ENCODE peak calls at places on chromosomes 6 and 20, in nine cellular contexts. W is SJSA1; N is left ventricle myocardium inferior; R is uterus; O is cardiac muscle cell; X is CD8-positive, alpha-beta memory T cell; Y is ascending aorta; H is small intestine; F is prostate gland. D is an unnamed sample. For H3K27me3, the result is how much of the 10 kb centered on the place peaks cover.

GRCh38 chr6:36289281-36290018 is 19.6 kb downstream of the PNPLA1 start:
- DNase-seq in W (no peak), N (no peak), R (no peak), O (no peak), X (no peak), Y (no peak), H (peak), F (no peak), D (no peak)

GRCh38 chr6:75602164-75602896 is 650 bp downstream of the SENP6 start:
- DNase-seq in W (no peak), N (peak), R (peak), O (peak), X (peak), Y (no peak), H (no peak), F (peak), D (peak)

GRCh38 chr6:3370361-3371221 is 86.3 kb downstream of the SLC22A23 start:
- DNase-seq in W (no peak), N (no peak), R (no peak), O (no peak), X (no peak), Y (no peak), H (peak), F (no peak), D (no peak)

GRCh38 chr6:3997144-3997770 is 81.7 kb downstream of the FAM217A start:
- DNase-seq in W (no peak), N (no peak), R (no peak), O (no peak), X (no peak), Y (no peak), H (no peak), F (no peak), D (peak)

GRCh38 chr20:9397928-9398327 is 116.5 kb upstream of the LAMP5 start:
- DNase-seq in W (no peak), N (no peak), R (no peak), O (no peak), X (no peak), Y (no peak), H (no peak), F (no peak), D (no peak)

GRCh38 chr6:20352346-20352745 is 49.3 kb upstream of the E2F3 start:
- DNase-seq in W (no peak), N (no peak), R (no peak), O (no peak), X (no peak), Y (no peak), H (no peak), F (no peak), D (no peak)

GRCh38 chr6:33607126-33607783 is 13.9 kb upstream of the ITPR3 start:
- DNase-seq in W (no peak), N (no peak), R (no peak), O (no peak), X (no peak), Y (no peak), H (no peak), F (no peak), D (no peak)

GRCh38 chr6:17015551-17016381 is 86.1 kb upstream of the STMND1 start:
- DNase-seq in W (no peak), N (peak), R (no peak), O (no peak), X (peak), Y (no peak), H (no peak), F (no peak), D (no peak)

GRCh38 chr20:60565093-60565492 is 606.9 kb downstream of the CDH26 start:
- DNase-seq in W (no peak), N (no peak), R (peak), O (no peak), X (no peak), Y (no peak), H (no peak), F (no peak), D (no peak)

GRCh38 chr6:55822005-55822404 is 53.4 kb downstream of the BMP5 start:
- DNase-seq in W (no peak), N (no peak), R (no peak), O (no peak), X (no peak), Y (no peak), H (no peak), F (no peak), D (no peak)

GRCh38 chr6:36544228-36544627 is 3.1 kb downstream of the STK38 start:
- DNase-seq in W (peak), N (no peak), R (no peak), O (no peak), X (peak), Y (no peak), H (peak), F (no peak), D (no peak)

GRCh38 chr6:63351995-63352586 is 32.3 kb upstream of the LGSN start:
- DNase-seq in W (no peak), N (no peak), R (no peak), O (no peak), X (no peak), Y (no peak), H (peak), F (no peak), D (no peak)

GRCh38 chr6:74284266-74284665 is 588.3 kb downstream of the CD109 start:
- DNase-seq in W (no peak), N (no peak), R (no peak), O (no peak), X (no peak), Y (no peak), H (no peak), F (no peak), D (no peak)

GRCh38 chr6:43570876-43571441 is 4.9 kb downstream of the XPO5 start:
- DNase-seq in W (no peak), N (no peak), R (no peak), O (no peak), X (no peak), Y (no peak), H (no peak), F (no peak), D (no peak)

GRCh38 chr20:33812673-33813462 is 1.7 kb downstream of the CHMP4B start:
- DNase-seq in W (no peak), N (no peak), R (no peak), O (peak), X (no peak), Y (no peak), H (peak), F (no peak), D (peak)

GRCh38 chr6:100695445-100695844 is 185.7 kb downstream of the ASCC3 start:
- DNase-seq in W (no peak), N (no peak), R (no peak), O (no peak), X (no peak), Y (no peak), H (no peak), F (no peak), D (no peak)

GRCh38 chr6:110534731-110535164 is 58.3 kb upstream of the SLC22A16 start:
- DNase-seq in W (peak), N (no peak), R (no peak), O (no peak), X (no peak), Y (no peak), H (peak), F (peak), D (no peak)

GRCh38 chr6:41723936-41724637 is 11.3 kb downstream of the TFEB start:
- DNase-seq in W (no peak), N (no peak), R (no peak), O (no peak), X (no peak), Y (no peak), H (no peak), F (no peak), D (no peak)

GRCh38 chr6:39203804-39204495 is 25.3 kb downstream of the KCNK5 start:
- DNase-seq in W (no peak), N (no peak), R (no peak), O (no peak), X (no peak), Y (no peak), H (peak), F (peak), D (no peak)

GRCh38 chr6:157325069-157325805 is 1.9 kb upstream of the TMEM242 start:
- DNase-seq in W (no peak), N (no peak), R (no peak), O (no peak), X (no peak), Y (no peak), H (peak), F (no peak), D (no peak)

GRCh38 chr20:4513720-4514119 is 208.0 kb upstream of the PRND start:
- DNase-seq in W (no peak), N (no peak), R (no peak), O (no peak), X (no peak), Y (no peak), H (no peak), F (no peak), D (no peak)

GRCh38 chr20:32675223-32675975 is 1.7 kb upstream of the C20orf203 start:
- DNase-seq in W (no peak), N (no peak), R (no peak), O (no peak), X (no peak), Y (no peak), H (no peak), F (no peak), D (no peak)

GRCh38 chr6:17032595-17033591 is 69.0 kb upstream of the STMND1 start:
- DNase-seq in W (peak), N (peak), R (peak), O (no peak), X (no peak), Y (peak), H (peak), F (peak), D (peak)

DNA sequence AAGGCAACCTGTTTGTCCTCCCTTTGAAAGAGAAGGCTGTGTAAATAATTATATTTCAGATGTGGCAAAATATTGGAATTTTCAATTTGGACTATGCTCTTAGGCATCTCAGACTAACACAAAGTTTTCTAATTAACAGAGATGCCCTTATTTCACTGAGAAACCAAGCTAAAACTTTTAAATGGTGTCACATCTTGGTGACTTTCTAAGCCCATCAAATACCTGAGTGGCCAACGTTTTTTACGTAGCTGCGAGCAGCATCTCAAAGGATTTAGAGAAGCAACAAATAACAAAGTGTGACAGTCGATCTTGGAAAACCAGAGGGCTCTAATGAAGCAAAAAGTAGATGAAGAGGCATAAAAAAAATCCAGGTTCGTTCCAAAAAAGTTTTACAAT is 3.4 kb upstream of the HEY2 start:
- DNase-seq in W (no peak), N (no peak), R (no peak), O (no peak), X (no peak), Y (no peak), H (no peak), F (no peak), D (no peak)
- H3K27me3 ChIP-seq in W (half or more), N (under half), R (under half), O (under half), X (under half), Y (under half), H (under half), F (under half), D (under half)

DNA sequence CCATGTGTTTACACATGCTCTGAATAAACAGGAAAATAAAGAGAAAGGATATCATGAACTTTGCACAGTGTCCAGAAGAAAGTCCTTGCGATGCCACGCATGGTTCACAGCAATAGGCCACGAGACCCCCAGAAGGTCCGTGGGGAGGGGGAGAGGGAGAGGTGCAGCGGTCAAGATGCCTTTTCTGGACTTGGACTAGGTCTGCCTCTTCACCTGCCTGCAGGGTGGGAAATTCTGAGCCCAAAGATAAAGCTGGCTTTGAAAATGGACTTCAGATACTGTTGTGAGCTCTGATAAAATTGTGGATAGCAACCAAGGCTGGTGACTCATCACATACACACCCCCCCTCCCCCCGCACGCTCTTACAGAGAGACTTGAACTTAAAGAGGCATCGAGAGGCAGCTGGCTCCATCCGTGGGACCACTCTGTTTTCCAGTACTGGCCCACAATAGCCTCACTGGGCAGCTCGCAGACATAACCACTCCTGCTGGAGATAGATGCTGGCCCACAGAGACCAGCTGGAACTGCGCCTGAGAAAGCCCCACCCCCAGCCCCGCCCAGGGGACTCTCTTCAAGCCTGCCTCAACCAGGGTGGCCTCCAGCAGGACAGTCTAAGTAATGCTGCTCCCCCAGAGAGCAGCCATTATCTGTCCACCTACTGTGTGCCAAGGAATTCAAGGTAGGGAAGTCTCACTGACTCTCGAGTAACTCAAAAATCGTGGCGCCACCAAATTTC is 21.2 kb upstream of the NFATC2 start:
- DNase-seq in W (peak), N (peak), R (peak), O (peak), X (no peak), Y (peak), H (peak), F (no peak), D (peak)
- H3K27me3 ChIP-seq in W (under half), N (under half), R (under half), O (under half), X (under half), Y (under half), H (under half), F (under half), D (under half)

GRCh38 chr6:32096394-32097258 is 12.5 kb downstream of the TNXB start:
- DNase-seq in W (no peak), N (no peak), R (no peak), O (no peak), X (no peak), Y (no peak), H (no peak), F (no peak), D (no peak)
- H3K27me3 ChIP-seq in W (half or more), N (under half), R (under half), O (under half), X (under half), Y (under half), H (under half), F (under half), D (under half)

GRCh38 chr6:117907600-117908245 is 659 bp downstream of the SLC35F1 start:
- DNase-seq in W (no peak), N (no peak), R (no peak), O (peak), X (no peak), Y (no peak), H (no peak), F (no peak), D (peak)
- H3K27me3 ChIP-seq in W (half or more), N (half or more), R (under half), O (under half), X (under half), Y (under half), H (under half), F (under half), D (under half)

DNA sequence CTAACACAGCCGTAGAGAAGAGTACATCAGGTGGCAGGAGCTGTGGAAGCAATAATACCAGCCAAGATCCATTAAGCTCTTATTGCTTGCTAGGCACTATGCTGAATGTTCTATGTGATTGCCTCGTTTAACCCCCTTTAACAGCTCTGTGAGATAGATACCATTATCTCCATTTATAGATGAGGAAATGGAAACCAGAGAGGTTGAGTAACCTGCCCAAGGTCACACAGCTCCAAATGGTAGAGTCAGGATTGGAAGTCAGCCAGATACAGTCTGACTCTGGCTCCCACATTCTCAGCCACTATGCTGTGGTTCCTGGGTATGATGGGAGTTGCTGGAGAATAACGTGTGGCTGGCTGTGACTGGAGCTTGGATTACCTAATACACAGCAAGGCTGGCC is 92.4 kb downstream of the DLGAP4 start:
- DNase-seq in W (no peak), N (no peak), R (no peak), O (no peak), X (no peak), Y (no peak), H (no peak), F (no peak), D (no peak)
- H3K27me3 ChIP-seq in W (under half), N (half or more), R (under half), O (under half), X (under half), Y (under half), H (under half), F (under half), D (under half)

GRCh38 chr20:64052326-64052722 is 2.9 kb upstream of the SOX18 start:
- DNase-seq in W (peak), N (no peak), R (no peak), O (no peak), X (no peak), Y (no peak), H (no peak), F (no peak), D (peak)
- H3K27me3 ChIP-seq in W (under half), N (half or more), R (under half), O (under half), X (under half), Y (under half), H (under half), F (under half), D (under half)

DNA sequence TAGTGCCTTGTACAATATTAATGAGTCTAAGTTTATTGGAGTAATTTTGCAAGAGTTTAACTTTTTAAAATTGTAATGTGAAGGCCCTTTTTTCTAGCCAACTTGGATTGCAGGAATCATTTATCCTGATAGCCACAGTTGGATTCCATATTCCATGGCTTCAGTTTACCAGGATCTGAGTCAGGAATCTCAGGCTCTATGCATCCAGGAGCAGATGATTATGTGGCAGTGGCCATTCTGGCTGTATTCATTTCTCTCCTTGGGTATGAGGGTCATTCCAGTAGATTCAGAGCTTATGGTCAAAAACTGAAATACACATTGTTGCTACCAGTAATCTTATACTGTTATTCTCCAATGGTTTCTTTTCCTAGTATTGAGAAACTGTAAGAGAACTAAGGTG is 2.9 kb downstream of the AIG1 start:
- DNase-seq in W (no peak), N (no peak), R (no peak), O (no peak), X (no peak), Y (no peak), H (no peak), F (no peak), D (no peak)
- H3K27me3 ChIP-seq in W (under half), N (under half), R (under half), O (under half), X (under half), Y (under half), H (under half), F (under half), D (under half)

DNA sequence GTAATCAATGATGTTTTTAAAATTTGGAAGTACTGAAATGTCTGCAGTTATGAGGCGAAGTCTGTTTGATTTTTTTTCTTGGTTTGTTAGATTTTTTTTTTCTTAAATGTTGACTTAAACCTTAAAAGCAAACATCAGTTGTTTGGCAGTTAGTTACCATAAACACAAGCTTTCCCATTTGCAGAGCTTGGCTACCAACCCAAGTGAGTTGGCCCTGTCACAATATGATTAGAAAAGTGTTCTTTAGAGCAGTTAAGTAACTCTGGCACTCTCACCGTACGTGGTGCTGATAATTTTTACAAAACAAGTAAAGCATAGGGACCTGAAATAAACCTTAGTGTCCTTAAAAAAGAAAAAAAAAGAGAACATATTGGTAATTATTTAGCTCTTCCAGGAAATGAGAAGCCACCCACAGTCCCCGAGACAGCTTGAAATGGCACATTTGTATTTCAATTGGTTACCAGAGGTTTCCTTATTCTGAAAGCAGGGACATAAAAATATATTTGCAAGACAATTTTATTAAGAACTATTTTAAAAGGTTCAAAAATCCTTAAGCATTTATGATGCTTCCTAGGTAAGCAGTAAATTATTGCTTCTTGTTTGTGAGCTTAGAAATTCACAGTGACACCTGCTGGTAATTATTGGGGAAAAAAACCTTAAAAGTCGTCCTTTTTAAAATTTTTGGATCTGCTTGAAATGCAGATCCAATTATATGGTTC is 3.9 kb downstream of the HEY2 start:
- DNase-seq in W (no peak), N (no peak), R (no peak), O (no peak), X (no peak), Y (no peak), H (peak), F (no peak), D (no peak)
- H3K27me3 ChIP-seq in W (under half), N (under half), R (under half), O (under half), X (under half), Y (under half), H (under half), F (under half), D (under half)

DNA sequence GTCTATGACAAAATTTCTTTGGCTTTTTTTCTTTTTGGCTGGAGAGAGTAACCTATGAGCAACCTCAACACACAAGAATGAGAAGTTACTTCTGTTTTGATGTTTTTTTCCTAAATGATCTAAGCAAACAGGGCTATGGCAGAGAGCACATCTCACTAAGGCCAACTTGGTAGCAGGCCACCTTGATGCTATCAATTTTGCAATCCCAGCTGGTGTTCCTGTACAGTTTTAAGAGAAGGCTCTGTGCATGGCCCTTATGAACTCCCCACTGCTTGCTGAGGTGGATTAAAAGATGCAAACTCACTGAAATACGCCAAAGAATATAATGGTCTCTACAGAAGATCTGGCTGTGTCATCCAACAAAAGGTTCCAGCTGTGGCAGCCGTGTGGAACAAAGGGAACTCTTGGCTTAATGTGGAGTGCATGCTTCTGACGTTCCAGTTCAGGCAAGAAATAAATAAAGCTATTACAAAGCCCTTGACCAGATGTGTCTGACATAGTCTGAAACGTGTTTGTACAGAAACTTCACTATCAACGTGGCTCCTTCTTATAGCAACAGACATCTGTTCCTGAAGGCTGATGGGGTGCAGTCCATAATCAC is 481.0 kb downstream of the BMP2 start:
- DNase-seq in W (no peak), N (no peak), R (no peak), O (no peak), X (no peak), Y (no peak), H (no peak), F (no peak), D (no peak)
- H3K27me3 ChIP-seq in W (under half), N (under half), R (under half), O (under half), X (under half), Y (under half), H (under half), F (under half), D (under half)